ENCODE peak calls at places on chromosomes 6 and 20, in nine cellular contexts. P, S, L, M, R, A, G, F and Z are unnamed samples.

GRCh38 chr6:3750324-3751018 is 1.0 kb downstream of the PXDC1 start:
- DNase-seq in P (peak), S (no peak), L (no peak), M (peak), R (no peak), A (peak), G (peak), F (no peak), Z (peak)

GRCh38 chr6:32796848-32797776 is 19.7 kb downstream of the HLA-DOB start:
- DNase-seq in P (peak), S (no peak), L (peak), M (peak), R (no peak), A (peak), G (peak), F (peak), Z (peak)

GRCh38 chr6:66848244-66848953 is 1141.4 kb upstream of the EYS start:
- DNase-seq in P (no peak), S (no peak), L (no peak), M (no peak), R (no peak), A (no peak), G (no peak), F (no peak), Z (no peak)

GRCh38 chr6:142380626-142381025 is 78.8 kb downstream of the ADGRG6 start:
- DNase-seq in P (peak), S (no peak), L (no peak), M (no peak), R (no peak), A (no peak), G (no peak), F (no peak), Z (no peak)

GRCh38 chr6:154463573-154464419 is 46.7 kb downstream of the CNKSR3 start:
- DNase-seq in P (no peak), S (no peak), L (no peak), M (no peak), R (no peak), A (no peak), G (no peak), F (no peak), Z (no peak)

GRCh38 chr6:3017304-3017703 is 17.6 kb downstream of the NQO2 start:
- DNase-seq in P (no peak), S (no peak), L (no peak), M (no peak), R (no peak), A (no peak), G (no peak), F (no peak), Z (no peak)

GRCh38 chr6:70657706-70658105 is 10.0 kb upstream of the SMAP1 start:
- DNase-seq in P (no peak), S (no peak), L (no peak), M (no peak), R (no peak), A (no peak), G (no peak), F (no peak), Z (no peak)

GRCh38 chr20:53595018-53595378 is 1.4 kb upstream of the ZNF217 start:
- DNase-seq in P (no peak), S (no peak), L (no peak), M (no peak), R (no peak), A (no peak), G (no peak), F (no peak), Z (no peak)

GRCh38 chr20:2986466-2986865 is 57.0 kb upstream of the GNRH2 start:
- DNase-seq in P (peak), S (no peak), L (no peak), M (peak), R (no peak), A (no peak), G (peak), F (no peak), Z (no peak)

GRCh38 chr6:24903681-24904080 is 32.1 kb downstream of the RIPOR2 start:
- DNase-seq in P (no peak), S (no peak), L (no peak), M (no peak), R (no peak), A (no peak), G (no peak), F (no peak), Z (no peak)

GRCh38 chr20:50625986-50626677 is 65.2 kb downstream of the RIPOR3 start:
- DNase-seq in P (peak), S (no peak), L (no peak), M (peak), R (no peak), A (no peak), G (peak), F (no peak), Z (peak)

GRCh38 chr20:46070215-46070910 is 19.4 kb downstream of the NCOA5 start:
- DNase-seq in P (no peak), S (peak), L (no peak), M (peak), R (no peak), A (no peak), G (peak), F (peak), Z (no peak)

GRCh38 chr20:64169089-64169560 is 4.9 kb downstream of the MYT1 start:
- DNase-seq in P (no peak), S (no peak), L (no peak), M (no peak), R (no peak), A (no peak), G (no peak), F (no peak), Z (no peak)

GRCh38 chr20:43938932-43939761 is 24.5 kb downstream of the TOX2 start:
- DNase-seq in P (peak), S (peak), L (no peak), M (peak), R (peak), A (peak), G (peak), F (peak), Z (peak)

GRCh38 chr6:52411911-52412310 is 8.2 kb upstream of the EFHC1 start:
- DNase-seq in P (no peak), S (no peak), L (no peak), M (no peak), R (no peak), A (no peak), G (no peak), F (no peak), Z (no peak)

GRCh38 chr6:163955131-163955530 is 540.6 kb downstream of the QKI start:
- DNase-seq in P (no peak), S (peak), L (no peak), M (peak), R (no peak), A (no peak), G (no peak), F (peak), Z (no peak)

GRCh38 chr6:135922170-135922569 is 70.7 kb downstream of the PDE7B start:
- DNase-seq in P (peak), S (peak), L (no peak), M (peak), R (peak), A (no peak), G (peak), F (peak), Z (no peak)

GRCh38 chr6:15922510-15923307 is 206.2 kb upstream of the MYLIP start:
- DNase-seq in P (no peak), S (no peak), L (no peak), M (peak), R (peak), A (no peak), G (peak), F (peak), Z (no peak)

GRCh38 chr6:14502551-14502950 is 385.0 kb downstream of the CD83 start:
- DNase-seq in P (no peak), S (no peak), L (no peak), M (no peak), R (no peak), A (no peak), G (peak), F (no peak), Z (no peak)

GRCh38 chr6:64186562-64186961 is 551.0 kb downstream of the PHF3 start:
- DNase-seq in P (no peak), S (no peak), L (no peak), M (no peak), R (no peak), A (no peak), G (no peak), F (no peak), Z (no peak)

GRCh38 chr6:5337573-5337972 is 76.3 kb downstream of the FARS2 start:
- DNase-seq in P (no peak), S (no peak), L (no peak), M (peak), R (no peak), A (no peak), G (peak), F (peak), Z (no peak)

DNA sequence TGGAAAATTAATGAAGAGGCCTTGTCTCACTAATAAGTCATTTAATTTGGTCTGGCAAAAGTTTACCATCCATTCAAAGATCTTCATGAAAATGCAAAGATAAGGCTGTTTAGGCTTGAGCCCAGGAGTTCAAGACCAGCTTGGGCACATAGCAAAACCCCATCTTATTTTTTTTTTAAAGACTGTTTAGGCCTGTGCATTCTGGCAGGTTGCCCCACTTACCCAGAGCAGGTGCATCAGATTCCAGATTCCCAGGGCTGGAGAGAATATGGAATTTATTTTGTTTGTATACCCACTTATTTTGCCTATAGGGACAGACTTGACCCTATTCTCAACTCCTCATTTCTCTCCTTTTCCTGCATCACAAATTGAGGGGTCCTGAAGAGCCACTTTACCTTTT is 5.7 kb downstream of the FOXO3 start:
- DNase-seq in P (peak), S (no peak), L (no peak), M (no peak), R (no peak), A (no peak), G (no peak), F (no peak), Z (no peak)
- H3K4me3 ChIP-seq in P (no peak), S (no peak), L (no peak), M (peak), R (no peak), A (no peak), G (no peak), F (no peak), Z (no peak)

DNA sequence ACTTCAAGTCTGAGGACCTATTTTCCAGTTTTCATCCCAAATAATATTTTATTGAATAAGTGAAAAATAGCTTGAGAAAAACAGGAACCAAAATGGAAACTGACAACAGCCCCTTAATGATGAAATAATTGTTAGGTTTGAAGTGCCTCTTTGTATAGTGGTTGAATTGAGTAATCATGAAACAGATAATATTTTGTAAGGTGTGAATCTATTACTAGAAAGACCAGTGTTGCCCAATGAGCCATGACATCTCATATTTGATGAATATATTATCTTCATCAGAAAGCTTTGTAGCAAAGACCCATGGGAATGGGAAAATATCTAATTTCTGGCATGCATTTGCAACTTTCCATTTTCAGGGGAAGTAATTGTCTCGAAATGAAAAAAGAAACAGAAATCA is 57.3 kb upstream of the LAMP5 start:
- DNase-seq in P (no peak), S (no peak), L (no peak), M (no peak), R (no peak), A (no peak), G (no peak), F (no peak), Z (no peak)
- TF ChIP-seq CTCF in P (no peak), S (no peak), L (no peak), M (no peak), R (no peak), A (no peak), G (no peak), F (no peak), Z (no peak)

GRCh38 chr6:151690768-151691562 is 116.5 kb upstream of the ESR1 start:
- DNase-seq in P (peak), S (no peak), L (no peak), M (peak), R (no peak), A (no peak), G (peak), F (no peak), Z (no peak)
- H3K4me3 ChIP-seq in P (no peak), S (no peak), L (peak), M (peak), R (no peak), A (peak), G (no peak), F (no peak), Z (no peak)

GRCh38 chr6:149246691-149247384 is 70.7 kb upstream of the TAB2 start:
- DNase-seq in P (no peak), S (no peak), L (no peak), M (no peak), R (no peak), A (no peak), G (no peak), F (no peak), Z (no peak)
- TF ChIP-seq CTCF in P (no peak), S (no peak), L (no peak), M (no peak), R (no peak), A (no peak), G (no peak), F (no peak), Z (no peak)

DNA sequence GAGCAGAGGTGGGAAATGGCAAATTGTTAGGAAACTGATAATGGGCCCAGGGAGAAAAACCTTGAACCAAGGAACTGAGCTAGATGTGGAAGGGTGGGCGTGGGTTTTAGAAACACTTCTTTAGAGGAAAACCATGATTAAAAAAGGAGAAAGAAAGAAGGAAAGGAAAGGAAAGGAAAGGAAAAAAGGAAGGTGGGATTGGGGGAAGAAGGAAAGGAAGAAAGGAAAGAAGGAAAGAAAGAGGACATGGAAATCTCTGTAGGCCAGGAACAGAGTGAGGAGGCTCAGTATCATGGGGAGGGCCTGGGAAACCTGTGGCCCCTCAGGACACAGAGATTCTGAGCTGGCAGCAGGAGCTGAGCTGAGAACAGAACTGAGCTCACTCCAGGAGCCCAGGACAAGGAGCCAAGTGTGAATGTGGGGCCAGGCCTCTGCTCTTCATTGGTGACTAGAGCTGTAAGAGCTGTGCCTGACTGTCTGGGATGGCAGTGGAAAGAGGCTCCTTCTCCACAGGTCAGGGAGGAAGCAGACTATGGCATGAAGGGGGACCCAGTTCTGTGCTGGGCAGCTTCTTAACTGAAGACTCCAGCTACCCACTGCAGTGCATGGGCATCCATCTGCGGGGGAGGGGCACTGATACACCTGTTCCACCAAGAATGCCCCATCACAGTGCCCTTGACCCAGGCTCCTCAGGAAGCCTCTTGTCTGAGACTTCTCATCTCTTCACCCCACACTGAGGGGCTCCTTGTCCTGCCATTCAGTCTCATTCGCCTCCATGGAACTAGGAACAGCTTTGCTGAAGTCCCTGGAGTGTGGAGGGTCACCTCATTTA is 116.1 kb upstream of the BACH2 start:
- DNase-seq in P (no peak), S (no peak), L (no peak), M (no peak), R (no peak), A (no peak), G (no peak), F (no peak), Z (no peak)
- H3K4me3 ChIP-seq in P (no peak), S (no peak), L (no peak), M (no peak), R (no peak), A (no peak), G (no peak), F (no peak), Z (no peak)